ENCODE peak calls at places on chromosomes 13 and 19, in five cellular contexts. G, N, X, B and O are unnamed samples.

GRCh38 chr13:89457977-89458376 is 1786.8 kb downstream of the SLITRK5 start:
- DNase-seq in G (no peak), N (no peak), X (no peak), B (no peak), O (no peak)

GRCh38 chr19:48868196-48868886 is at the start of gene PLEKHA4:
- DNase-seq in G (peak; percentile 63), N (no peak), X (no peak), B (no peak), O (no peak)

GRCh38 chr13:111422352-111422751 is 101.9 kb downstream of the TEX29 start:
- DNase-seq in G (no peak), N (no peak), X (no peak), B (no peak), O (no peak)

GRCh38 chr13:73059460-73060250 is 850 bp downstream of the KLF5 start:
- DNase-seq in G (peak; percentile 45), N (no peak), X (no peak), B (peak; percentile 52), O (no peak)

GRCh38 chr13:23671902-23672301 is 101.7 kb downstream of the TNFRSF19 start:
- DNase-seq in G (no peak), N (no peak), X (no peak), B (no peak), O (no peak)

GRCh38 chr13:73069206-73069815 is 10.5 kb downstream of the KLF5 start:
- DNase-seq in G (no peak), N (no peak), X (no peak), B (no peak), O (no peak)

GRCh38 chr13:32443111-32443510 is 15.2 kb upstream of the N4BP2L1 start:
- DNase-seq in G (peak; percentile 8), N (peak; percentile 60), X (no peak), B (peak; percentile 69), O (peak; percentile 2)

GRCh38 chr13:79805317-79805716 is 324.4 kb downstream of the NDFIP2 start:
- DNase-seq in G (no peak), N (no peak), X (no peak), B (no peak), O (no peak)

GRCh38 chr13:110244926-110245325 is 62.0 kb downstream of the COL4A1 start:
- DNase-seq in G (no peak), N (no peak), X (no peak), B (no peak), O (no peak)

GRCh38 chr13:109836629-109837607 is 50.5 kb upstream of the IRS2 start:
- DNase-seq in G (no peak), N (peak; percentile 38), X (no peak), B (peak; percentile 13), O (no peak)

GRCh38 chr13:46757640-46758039 is 39.3 kb downstream of the ESD start:
- DNase-seq in G (no peak), N (no peak), X (no peak), B (no peak), O (no peak)

GRCh38 chr19:40659566-40659965 is 30.9 kb downstream of the NUMBL start:
- DNase-seq in G (no peak), N (no peak), X (no peak), B (no peak), O (no peak)

GRCh38 chr13:98476106-98476505 is 100.8 kb downstream of the STK24 start:
- DNase-seq in G (no peak), N (no peak), X (no peak), B (no peak), O (no peak)

GRCh38 chr13:75299913-75300862 is 181.8 kb downstream of the TBC1D4 start:
- DNase-seq in G (no peak), N (peak; percentile 67), X (no peak), B (no peak), O (no peak)

GRCh38 chr19:46975918-46976782 is 43.5 kb upstream of the NPAS1 start:
- DNase-seq in G (peak; percentile 34), N (no peak), X (peak; percentile 59), B (peak; percentile 70), O (peak; percentile 3)

GRCh38 chr13:105220886-105221285 is 1314.6 kb downstream of the EFNB2 start:
- DNase-seq in G (no peak), N (no peak), X (no peak), B (no peak), O (no peak)
- TF ChIP-seq ZNF274 in G (no peak), N (no peak), X (no peak), B (no peak), O (no peak)

GRCh38 chr13:112569771-112570288 is 18.1 kb downstream of the TUBGCP3 start:
- DNase-seq in G (no peak), N (no peak), X (no peak), B (no peak), O (no peak)
- H2AFZ ChIP-seq in G (no peak overlapping the region), N (no peak overlapping the region), X (no peak overlapping the region), B (no peak overlapping the region), O (no peak overlapping the region)

DNA sequence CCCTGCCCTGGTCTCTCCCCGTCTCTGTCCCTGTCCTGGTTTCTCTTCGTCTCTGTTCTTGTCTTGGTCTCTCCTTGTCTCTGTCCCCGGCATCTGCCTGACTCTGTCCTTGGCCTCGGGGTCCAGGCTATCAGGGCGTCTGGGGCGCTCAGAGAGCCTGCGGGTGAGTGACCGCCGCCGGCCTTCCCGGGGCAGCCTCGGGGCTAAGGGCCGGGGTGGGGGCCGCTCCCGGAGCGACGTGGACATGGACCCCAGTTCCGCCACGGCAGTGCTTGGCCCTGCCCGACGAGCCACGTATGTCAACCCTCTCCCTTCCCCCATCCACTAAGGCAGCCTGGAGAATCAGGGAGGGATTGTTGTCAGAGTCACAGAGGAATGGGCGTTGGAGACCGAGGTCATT is 14.8 kb downstream of the ARHGEF1 start:
- DNase-seq in G (no peak), N (no peak), X (no peak), B (no peak), O (no peak)
- TF ChIP-seq CEBPB in G (no peak), N (no peak), X (no peak), B (no peak), O (no peak)

DNA sequence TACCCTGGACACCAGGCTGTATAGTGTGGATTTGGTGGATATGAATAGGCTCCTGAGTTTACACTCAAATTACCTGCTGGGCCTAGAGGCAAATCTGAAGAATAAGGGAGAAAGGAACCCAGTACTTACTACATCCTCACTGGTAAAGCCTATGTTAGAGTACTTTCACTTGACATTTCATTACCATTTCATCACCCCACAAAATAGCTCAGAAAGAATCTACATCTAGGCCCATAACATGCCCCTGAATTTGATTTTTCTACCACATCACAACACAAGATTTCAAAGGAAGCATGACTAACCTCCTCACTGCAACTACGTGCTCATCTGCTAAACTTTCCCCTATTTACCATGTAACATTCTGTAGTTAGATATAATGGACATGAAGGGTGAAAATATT is 43.3 kb downstream of the VWA8 start:
- DNase-seq in G (no peak), N (no peak), X (no peak), B (no peak), O (no peak)
- TF ChIP-seq ZNF274 in G (no peak), N (no peak), X (no peak), B (no peak), O (no peak)

GRCh38 chr19:1862424-1863307 is 713 bp downstream of the KLF16 start:
- DNase-seq in G (peak; percentile 84), N (no peak), X (no peak), B (no peak), O (no peak)

GRCh38 chr19:1862068-1862423 is 1.3 kb downstream of the KLF16 start:
- DNase-seq in G (no peak), N (no peak), X (no peak), B (no peak), O (no peak)

GRCh38 chr19:1864480-1865171 is 1.2 kb upstream of the KLF16 start:
- DNase-seq in G (peak; percentile 91), N (no peak), X (no peak), B (peak; percentile 66), O (no peak)

GRCh38 chr19:1863638-1864479 is 480 bp upstream of the KLF16 start:
- DNase-seq in G (peak; percentile 95), N (peak; percentile 45), X (no peak), B (peak; percentile 85), O (peak; percentile 85)

GRCh38 chr19:1863308-1863637 is at the start of gene KLF16:
- DNase-seq in G (no peak), N (no peak), X (no peak), B (no peak), O (no peak)
- H2AFZ ChIP-seq in G (peak within 1 kb of the TSS; percentile 92), N (peak within 1 kb of the TSS; percentile 77), X (no peak within 1 kb of the TSS), B (no peak within 1 kb of the TSS), O (no peak within 1 kb of the TSS)